ENCODE peak calls at places on chromosomes 6 and 20, in ten cellular contexts. R is activated CD4-positive, CD25-positive, alpha-beta regulatory T cell; V is frontal cortex; M is T47D; Z is ureter; X is DMS53; Q is Calu3; J is HTR-8/SVneo; B is fibroblast of lung; O is NCI-H1436 treated with DMSO at 0.1 percent for 48 hours. E is an unnamed sample.

GRCh38 chr6:30530013-30530412 is 26.3 kb downstream of the GNL1 start:
- DNase-seq in R (no peak), V (no peak), M (no peak), Z (no peak), X (no peak), Q (no peak), J (no peak), B (no peak), O (no peak), E (no peak)

GRCh38 chr20:57622579-57623381 is 2.6 kb upstream of the ZBP1 start:
- DNase-seq in R (peak), V (no peak), M (peak), Z (no peak), X (peak), Q (peak), J (peak), B (peak), O (no peak), E (peak)

GRCh38 chr6:10719386-10720228 is 3.3 kb upstream of the TMEM14C start:
- DNase-seq in R (no peak), V (no peak), M (no peak), Z (peak), X (peak), Q (no peak), J (no peak), B (peak), O (no peak), E (no peak)

GRCh38 chr6:143734641-143735063 is 56.9 kb downstream of the PHACTR2 start:
- DNase-seq in R (no peak), V (no peak), M (no peak), Z (no peak), X (no peak), Q (no peak), J (no peak), B (no peak), O (no peak), E (no peak)

GRCh38 chr6:5665173-5665572 is 341.6 kb downstream of the NRN1 start:
- DNase-seq in R (peak), V (no peak), M (no peak), Z (no peak), X (peak), Q (no peak), J (no peak), B (no peak), O (no peak), E (no peak)

GRCh38 chr6:24936641-24937317 is 1.0 kb upstream of the RIPOR2 start:
- DNase-seq in R (peak), V (no peak), M (no peak), Z (no peak), X (no peak), Q (no peak), J (no peak), B (no peak), O (no peak), E (no peak)

GRCh38 chr20:8082025-8082424 is 50.0 kb upstream of the PLCB1 start:
- DNase-seq in R (no peak), V (no peak), M (peak), Z (no peak), X (peak), Q (no peak), J (no peak), B (no peak), O (no peak), E (no peak)

GRCh38 chr6:26330835-26331808 is 33.9 kb upstream of the BTN3A2 start:
- DNase-seq in R (no peak), V (no peak), M (peak), Z (no peak), X (peak), Q (peak), J (no peak), B (no peak), O (no peak), E (no peak)

GRCh38 chr20:38331814-38332213 is 14.5 kb upstream of the LBP start:
- DNase-seq in R (no peak), V (no peak), M (no peak), Z (no peak), X (no peak), Q (no peak), J (no peak), B (no peak), O (no peak), E (no peak)

GRCh38 chr20:48523191-48523757 is 304.5 kb downstream of the PREX1 start:
- DNase-seq in R (no peak), V (no peak), M (peak), Z (no peak), X (peak), Q (peak), J (peak), B (peak), O (no peak), E (no peak)

GRCh38 chr6:170459451-170459850 is 93.7 kb downstream of the PSMB1 start:
- DNase-seq in R (no peak), V (no peak), M (peak), Z (no peak), X (peak), Q (peak), J (peak), B (peak), O (no peak), E (no peak)

GRCh38 chr6:37653933-37654565 is 43.6 kb downstream of the MDGA1 start:
- DNase-seq in R (no peak), V (no peak), M (peak), Z (no peak), X (peak), Q (peak), J (peak), B (peak), O (no peak), E (no peak)

GRCh38 chr20:58306421-58307261 is 2.9 kb upstream of the RAB22A start:
- DNase-seq in R (peak), V (no peak), M (peak), Z (no peak), X (peak), Q (peak), J (peak), B (no peak), O (no peak), E (peak)

GRCh38 chr6:118100763-118101162 is 193.7 kb downstream of the SLC35F1 start:
- DNase-seq in R (no peak), V (no peak), M (no peak), Z (no peak), X (no peak), Q (no peak), J (no peak), B (no peak), O (no peak), E (no peak)

GRCh38 chr6:104855507-104855906 is 4.2 kb downstream of the HACE1 start:
- DNase-seq in R (no peak), V (no peak), M (no peak), Z (no peak), X (no peak), Q (no peak), J (peak), B (peak), O (no peak), E (no peak)

GRCh38 chr6:111306104-111306888 is 176.7 kb downstream of the REV3L start:
- DNase-seq in R (no peak), V (no peak), M (no peak), Z (no peak), X (no peak), Q (peak), J (no peak), B (no peak), O (no peak), E (no peak)

GRCh38 chr6:169668203-169668847 is 33.5 kb downstream of the WDR27 start:
- DNase-seq in R (no peak), V (no peak), M (no peak), Z (no peak), X (no peak), Q (no peak), J (no peak), B (no peak), O (no peak), E (no peak)

GRCh38 chr20:5991623-5992441 is 41.4 kb downstream of the MCM8 start:
- DNase-seq in R (no peak), V (no peak), M (no peak), Z (no peak), X (no peak), Q (no peak), J (no peak), B (no peak), O (no peak), E (no peak)